ENCODE peak calls at places on chromosomes 3 and 15, in six cellular contexts. V is activated T-cell treated with anti-CD3 and anti-CD28 coated beads, Interleukin-2, amount 50 U/mL, for 72 hours; I is fibroblast of lung; J is Peyer's patch; O is Ammon's horn; M is A549. A is an unnamed sample.

GRCh38 chr15:50939911-50940310 is 31.4 kb downstream of the AP4E1 start:
- DNase-seq in V (no peak), O (no peak), J (no peak), M (no peak), I (peak), A (no peak)

GRCh38 chr3:81643721-81644120 is 117.7 kb downstream of the GBE1 start:
- DNase-seq in I (peak), V (no peak), M (no peak), J (no peak), O (peak), A (no peak)

GRCh38 chr3:42710323-42711021 is 7.9 kb upstream of the HHATL start:
- DNase-seq in J (no peak), I (no peak), V (no peak), M (no peak), O (no peak), A (no peak)

GRCh38 chr3:194624956-194625355 is 8.3 kb downstream of the TMEM44 start:
- DNase-seq in I (no peak), V (no peak), M (no peak), J (no peak), O (no peak), A (no peak)

GRCh38 chr3:54353547-54354339 is 231.4 kb downstream of the CACNA2D3 start:
- DNase-seq in J (no peak), M (no peak), O (no peak), V (no peak), I (peak), A (no peak)

GRCh38 chr15:51266548-51266947 is 71.8 kb downstream of the CYP19A1 start:
- DNase-seq in I (no peak), J (no peak), M (no peak), V (no peak), O (peak), A (no peak)

GRCh38 chr3:63937661-63938651 is 25.8 kb upstream of the SCAANT1 start:
- DNase-seq in M (no peak), O (no peak), V (no peak), I (no peak), J (no peak), A (no peak)

GRCh38 chr3:119911748-119912147 is 129.8 kb downstream of the NR1I2 start:
- DNase-seq in I (peak), O (no peak), M (no peak), V (peak), J (no peak), A (no peak)

GRCh38 chr3:64475037-64475436 is 212.8 kb downstream of the ADAMTS9 start:
- DNase-seq in O (no peak), M (peak), V (no peak), J (no peak), I (no peak), A (no peak)

GRCh38 chr3:111831840-111832239 is 27.2 kb upstream of the PHLDB2 start:
- DNase-seq in M (no peak), J (no peak), V (peak), I (peak), O (no peak), A (no peak)

GRCh38 chr3:175713263-175713662 is 854.1 kb downstream of the NAALADL2 start:
- DNase-seq in M (no peak), J (no peak), I (peak), O (no peak), V (no peak), A (no peak)

GRCh38 chr3:185983495-185984141 is 45.8 kb upstream of the TRA2B start:
- DNase-seq in J (peak), I (peak), M (peak), V (peak), O (peak), A (no peak)

GRCh38 chr3:50186096-50186495 is 5.3 kb upstream of the GNAT1 start:
- DNase-seq in I (no peak), O (no peak), M (no peak), V (no peak), J (no peak), A (no peak)

GRCh38 chr3:42236611-42237010 is 29.4 kb downstream of the CCK start:
- DNase-seq in J (no peak), V (no peak), M (no peak), O (no peak), I (no peak), A (no peak)

GRCh38 chr3:34277110-34277509 is 478.7 kb downstream of the PDCD6IP start:
- DNase-seq in M (no peak), J (no peak), V (no peak), O (no peak), I (no peak), A (no peak)

A was measured in retinal pigment epithelial cell.